ENCODE peak calls at places on chromosomes 16 and 17, in ten cellular contexts. G, C, M, O, V, Z, R, F, H and W are unnamed samples.
A peak's percentile ranks its signal among the peaks of the same experiment; 100 is the strongest.

GRCh38 chr17:83118071-83118841 is 38.8 kb downstream of the METRNL start:
- DNase-seq in R (no peak), O (no peak), H (no peak), M (peak; percentile 1), G (no peak), C (no peak), V (no peak), F (no peak), Z (no peak), W (no peak)

GRCh38 chr16:85113168-85113733 is 979 bp upstream of the CIBAR2 start:
- DNase-seq in O (no peak), H (no peak), R (no peak), Z (no peak), V (no peak), M (no peak), C (no peak), G (no peak), F (no peak), W (no peak)

GRCh38 chr17:38421224-38421841 is 6.9 kb upstream of the ARHGAP23 start:
- DNase-seq in M (no peak), F (no peak), R (no peak), H (peak; percentile 87), G (no peak), C (no peak), V (no peak), O (no peak), Z (no peak), W (no peak)

GRCh38 chr16:81405702-81406113 is 38.9 kb upstream of the CMIP start:
- DNase-seq in Z (peak; percentile 98), V (no peak), G (no peak), F (no peak), C (no peak), O (no peak), R (no peak), H (peak; percentile 92), M (no peak), W (peak; percentile 24)

GRCh38 chr17:12231027-12231682 is 210.5 kb downstream of the MAP2K4 start:
- DNase-seq in F (no peak), G (no peak), O (no peak), R (no peak), H (peak; percentile 63), Z (no peak), M (no peak), V (no peak), C (no peak), W (no peak)

GRCh38 chr17:63947711-63948330 is 15.7 kb upstream of the CD79B start:
- DNase-seq in O (no peak), Z (no peak), C (no peak), G (no peak), M (no peak), R (no peak), H (no peak), F (no peak), V (no peak), W (no peak)

GRCh38 chr16:57617604-57618111 is 10.8 kb upstream of the ADGRG1 start:
- DNase-seq in O (no peak), V (no peak), H (no peak), G (no peak), C (no peak), F (no peak), R (no peak), M (no peak), Z (no peak), W (no peak)

GRCh38 chr17:57665128-57665527 is 80.0 kb downstream of the CCDC182 start:
- DNase-seq in G (no peak), V (no peak), H (no peak), M (no peak), C (no peak), Z (peak; percentile 41), R (no peak), O (no peak), F (no peak), W (peak; percentile 46)

GRCh38 chr17:17728550-17729251 is 47.4 kb downstream of the RAI1 start:
- DNase-seq in F (no peak), H (no peak), G (no peak), M (no peak), V (no peak), Z (peak; percentile 71), R (no peak), C (no peak), O (no peak), W (no peak)

GRCh38 chr16:17342031-17342430 is 128.7 kb downstream of the XYLT1 start:
- DNase-seq in G (no peak), Z (no peak), R (no peak), M (no peak), V (no peak), F (no peak), C (no peak), H (no peak), O (no peak), W (no peak)

GRCh38 chr17:10215286-10215685 is 16.9 kb upstream of the GAS7 start:
- DNase-seq in H (no peak), G (no peak), Z (no peak), M (no peak), V (no peak), R (no peak), C (no peak), F (no peak), O (no peak), W (no peak)

GRCh38 chr17:52420555-52421078 is 262.1 kb upstream of the CA10 start:
- DNase-seq in F (no peak), H (no peak), M (no peak), Z (no peak), O (no peak), G (no peak), V (no peak), C (no peak), R (no peak), W (no peak)

GRCh38 chr17:58677204-58677880 is 14.5 kb downstream of the TEX14 start:
- DNase-seq in H (peak; percentile 71), R (no peak), V (no peak), F (no peak), Z (no peak), C (no peak), O (no peak), G (no peak), M (no peak), W (no peak)

GRCh38 chr17:35315283-35315682 is 58.1 kb downstream of the SLFN11 start:
- DNase-seq in Z (peak; percentile 2), M (peak; percentile 18), H (peak; percentile 95), F (no peak), G (no peak), V (no peak), C (no peak), R (no peak), O (no peak), W (no peak)

GRCh38 chr17:73311428-73311780 is 397 bp downstream of the CDC42EP4 start:
- DNase-seq in M (peak; percentile 63), V (no peak), R (no peak), Z (no peak), H (no peak), F (no peak), G (no peak), O (no peak), C (no peak), W (no peak)

GRCh38 chr16:85473326-85473725 is 139.8 kb upstream of the GSE1 start:
- DNase-seq in R (no peak), F (no peak), G (no peak), H (no peak), C (no peak), Z (no peak), V (no peak), M (no peak), O (no peak), W (no peak)

GRCh38 chr17:42233148-42233547 is 38.9 kb upstream of the GHDC start:
- DNase-seq in F (no peak), Z (peak; percentile 52), O (no peak), V (no peak), C (no peak), R (no peak), M (no peak), G (no peak), H (peak; percentile 71), W (no peak)